ENCODE peak calls at places on chromosomes 2 and 18, in seven cellular contexts. Y, M, I, Z, C, T and N are unnamed samples.

GRCh38 chr18:23718731-23719130 is 29.5 kb downstream of the LAMA3 start:
- DNase-seq in Y (no peak), Z (no peak), T (no peak), M (no peak), C (no peak), I (no peak), N (peak)

GRCh38 chr2:232137748-232138147 is 176.2 kb downstream of the DIS3L2 start:
- DNase-seq in Y (no peak), T (peak), I (no peak), C (no peak), M (no peak), Z (no peak), N (no peak)

GRCh38 chr18:73244411-73244810 is 376.6 kb upstream of the NETO1 start:
- DNase-seq in I (no peak), M (no peak), Z (no peak), C (no peak), Y (peak), T (no peak), N (no peak)

GRCh38 chr2:217995741-217996141 is 7.1 kb downstream of the TNS1 start:
- DNase-seq in M (no peak), T (no peak), C (no peak), Z (no peak), I (no peak), Y (no peak), N (no peak)

GRCh38 chr18:75341267-75341666 is 86.2 kb downstream of the SMIM21 start:
- DNase-seq in Y (no peak), Z (no peak), C (no peak), I (no peak), M (peak), T (no peak), N (peak)

GRCh38 chr2:73827018-73827417 is 1.7 kb upstream of the STAMBP start:
- DNase-seq in M (no peak), C (peak), I (no peak), T (peak), Y (peak), Z (no peak), N (no peak)

GRCh38 chr18:58345064-58345463 is 283.8 kb downstream of the ALPK2 start:
- DNase-seq in C (no peak), I (no peak), M (no peak), T (no peak), Y (no peak), Z (no peak), N (peak)

GRCh38 chr2:183010112-183010511 is 28.1 kb downstream of the NCKAP1 start:
- DNase-seq in I (peak), Y (peak), T (peak), M (peak), Z (peak), C (no peak), N (peak)

GRCh38 chr2:168310580-168310979 is 63.2 kb upstream of the STK39 start:
- DNase-seq in Z (no peak), C (no peak), M (no peak), T (no peak), I (no peak), Y (no peak), N (no peak)
- H3K23ac ChIP-seq in Z (no peak), C (no peak), M (no peak), T (no peak), I (no peak), Y (no peak), N (no peak)

DNA sequence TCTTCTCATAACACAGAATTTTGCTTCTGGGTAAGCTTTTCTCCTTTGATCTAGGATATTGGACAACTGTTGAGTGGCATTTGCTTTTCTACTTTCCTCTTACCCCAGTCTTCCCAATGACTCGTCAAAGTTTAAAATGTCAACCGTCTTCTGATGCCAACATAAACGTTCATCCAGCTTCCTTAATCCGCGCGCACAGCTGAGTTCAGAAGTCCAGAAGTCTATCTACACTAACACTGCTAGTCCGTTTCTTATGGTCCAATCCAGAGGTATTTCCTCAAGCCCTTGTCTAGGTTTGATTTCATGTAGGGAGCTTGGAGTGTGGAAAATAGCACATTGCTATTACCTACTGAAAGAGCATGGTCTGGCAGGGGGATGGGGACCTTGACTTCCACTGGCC is 48.7 kb downstream of the MFSD6 start:
- DNase-seq in Z (no peak), I (no peak), Y (peak), M (no peak), T (no peak), C (no peak), N (no peak)
- H3K4ac ChIP-seq in Z (no peak), I (no peak), Y (no peak), M (no peak), T (no peak), C (no peak), N (no peak)

GRCh38 chr2:237765875-237766274 is 32.7 kb upstream of the RBM44 start:
- DNase-seq in M (no peak), Y (no peak), Z (no peak), C (no peak), I (peak), T (no peak), N (no peak)
- H3K23ac ChIP-seq in M (no peak), Y (peak), Z (no peak), C (no peak), I (no peak), T (no peak), N (no peak)

GRCh38 chr18:42341423-42341822 is 386.4 kb downstream of the PIK3C3 start:
- DNase-seq in M (no peak), I (no peak), T (no peak), Z (no peak), C (no peak), Y (no peak), N (no peak)

GRCh38 chr18:42338683-42339082 is 383.6 kb downstream of the PIK3C3 start:
- DNase-seq in Z (no peak), C (no peak), M (no peak), T (no peak), I (no peak), Y (no peak), N (no peak)

GRCh38 chr18:42340423-42341009 is 385.5 kb downstream of the PIK3C3 start:
- DNase-seq in C (no peak), I (no peak), T (no peak), Z (no peak), Y (no peak), M (no peak), N (no peak)

GRCh38 chr18:42336139-42336538 is 381.1 kb downstream of the PIK3C3 start:
- DNase-seq in T (no peak), C (no peak), I (no peak), Y (no peak), M (no peak), Z (no peak), N (no peak)

GRCh38 chr18:42339324-42339723 is 384.3 kb downstream of the PIK3C3 start:
- DNase-seq in M (no peak), Z (no peak), Y (no peak), C (no peak), T (no peak), I (no peak), N (no peak)
- H3K4ac ChIP-seq in M (no peak), Z (no peak), Y (no peak), C (no peak), T (no peak), I (no peak), N (no peak)

GRCh38 chr18:68721681-68722583 is 7.0 kb upstream of the TMX3 start:
- DNase-seq in I (no peak), C (no peak), M (no peak), Z (no peak), T (peak), Y (no peak), N (no peak)
- H3K23ac ChIP-seq in I (no peak), C (no peak), M (no peak), Z (no peak), T (no peak), Y (no peak), N (no peak)

DNA sequence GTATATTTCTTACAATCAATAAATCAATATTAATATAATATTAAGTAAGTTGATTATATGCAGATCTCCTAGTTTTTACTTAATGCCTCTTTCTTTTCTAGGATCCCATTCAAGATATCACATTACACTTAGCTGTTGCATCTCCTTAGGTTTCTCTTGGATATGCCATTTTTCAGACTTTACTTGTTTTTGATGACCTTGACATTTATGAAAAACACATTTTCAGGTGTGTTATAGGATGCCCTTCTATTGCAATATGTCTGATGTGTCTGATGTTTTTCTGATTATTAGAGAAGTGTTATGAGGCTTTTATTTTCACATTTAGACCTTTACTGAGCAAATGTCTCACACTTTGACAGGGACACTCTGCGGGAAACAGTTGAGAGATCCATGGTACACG is 933.6 kb upstream of the CNTNAP5 start:
- DNase-seq in C (no peak), I (no peak), M (no peak), T (no peak), Y (no peak), Z (no peak), N (no peak)
- H3K4ac ChIP-seq in C (no peak), I (no peak), M (no peak), T (no peak), Y (no peak), Z (no peak), N (no peak)

GRCh38 chr2:239257511-239257937 is 143.3 kb downstream of the HDAC4 start:
- DNase-seq in Z (no peak), Y (peak), T (peak), C (no peak), M (no peak), I (no peak), N (no peak)
- H3K23ac ChIP-seq in Z (no peak), Y (peak), T (no peak), C (no peak), M (no peak), I (no peak), N (no peak)

DNA sequence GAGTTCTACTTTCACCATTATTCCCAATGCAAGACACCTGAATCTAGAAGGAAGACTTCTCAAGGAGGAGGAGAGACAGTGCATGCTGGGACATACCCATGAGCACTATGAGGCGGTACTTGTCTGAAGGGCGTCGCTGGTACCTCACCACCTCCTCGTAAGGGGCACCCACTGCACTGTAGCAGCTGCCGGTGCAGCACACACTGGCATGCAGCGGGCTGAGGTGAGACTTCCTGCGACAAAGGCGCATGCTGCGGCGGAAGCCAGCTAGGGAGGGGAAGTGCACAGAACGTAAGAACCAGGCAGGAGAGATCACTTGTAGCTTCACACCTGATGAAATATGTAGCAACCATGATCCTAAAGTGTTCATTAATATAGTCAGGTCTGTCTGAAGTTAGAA is 12.8 kb upstream of the TMEM237 start:
- DNase-seq in C (no peak), Y (no peak), Z (no peak), I (no peak), T (no peak), M (no peak), N (no peak)
- H3K4ac ChIP-seq in C (no peak), Y (peak), Z (no peak), I (no peak), T (no peak), M (no peak), N (no peak)

GRCh38 chr2:206208900-206209299 is 49.2 kb downstream of the EEF1B2 start:
- DNase-seq in T (no peak), I (no peak), M (no peak), Z (no peak), Y (no peak), C (no peak), N (no peak)
- H3K23ac ChIP-seq in T (no peak), I (no peak), M (no peak), Z (no peak), Y (no peak), C (no peak), N (no peak)